ENCODE peak calls at places on chromosomes 2 and 18, in five cellular contexts. H is thoracic aorta, N is mesenchymal stem cell, R is fibroblast of lung, M is pancreas. A is an unnamed sample.

GRCh38 chr2:137223722-137224121 is 458.4 kb downstream of the THSD7B start:
- DNase-seq in N (no peak), M (no peak), H (no peak), R (no peak), A (no peak)

GRCh38 chr18:30358545-30358944 is 684.0 kb downstream of the DSC3 start:
- DNase-seq in N (peak; percentile 60), R (peak; percentile 37), M (no peak), H (no peak), A (no peak)

GRCh38 chr2:120964819-120965218 is 229.2 kb downstream of the GLI2 start:
- DNase-seq in R (peak; percentile 79), H (no peak), M (no peak), N (peak; percentile 26), A (no peak)

GRCh38 chr2:1210352-1210751 is 202.9 kb upstream of the TPO start:
- DNase-seq in H (no peak), M (no peak), R (no peak), N (no peak), A (no peak)

GRCh38 chr2:108575132-108575966 is 41.1 kb downstream of the LIMS1 start:
- DNase-seq in M (no peak), R (peak; percentile 94), H (no peak), N (peak; percentile 86), A (no peak)

GRCh38 chr2:180456811-180457210 is 449.7 kb upstream of the CWC22 start:
- DNase-seq in M (no peak), H (no peak), R (no peak), N (no peak), A (no peak)

GRCh38 chr2:216660496-216660895 is 27.3 kb downstream of the IGFBP2 start:
- DNase-seq in H (no peak), R (no peak), M (no peak), N (no peak), A (no peak)

GRCh38 chr18:3655637-3656050 is 205.7 kb downstream of the TGIF1 start:
- DNase-seq in M (no peak), H (no peak), N (no peak), R (no peak), A (no peak)

GRCh38 chr18:32548688-32549087 is 78.0 kb upstream of the GAREM1 start:
- DNase-seq in N (peak; percentile 11), R (no peak), H (no peak), M (no peak), A (no peak)

GRCh38 chr2:9644021-9644420 is 13.2 kb upstream of the YWHAQ start:
- DNase-seq in M (no peak), N (no peak), H (no peak), R (no peak), A (no peak)

GRCh38 chr2:202035941-202036372 is 2.3 kb downstream of the FZD7 start:
- DNase-seq in H (no peak), M (peak; percentile 24), R (peak; percentile 56), N (no peak), A (peak; percentile 21)

GRCh38 chr2:220998156-220998555 is 573.9 kb downstream of the EPHA4 start:
- DNase-seq in M (no peak), R (no peak), H (no peak), N (no peak), A (no peak)

GRCh38 chr2:234026693-234027254 is 23.7 kb upstream of the SPP2 start:
- DNase-seq in H (no peak), M (no peak), N (no peak), R (no peak), A (no peak)

GRCh38 chr2:669323-669722 is 7.9 kb downstream of the TMEM18 start:
- DNase-seq in R (peak; percentile 71), N (peak; percentile 30), M (no peak), H (no peak), A (no peak)

GRCh38 chr18:21897811-21898210 is 157.2 kb downstream of the MIB1 start:
- DNase-seq in N (peak; percentile 63), R (peak; percentile 25), H (no peak), M (no peak), A (no peak)

GRCh38 chr2:164671664-164672396 is 50.5 kb upstream of the GRB14 start:
- DNase-seq in N (peak; percentile 6), M (no peak), R (peak; percentile 59), H (no peak), A (no peak)

GRCh38 chr2:3427272-3427671 is 47.8 kb downstream of the TRAPPC12 start:
- DNase-seq in H (no peak), M (no peak), N (no peak), R (no peak), A (no peak)

GRCh38 chr2:205758051-205758450 is 75.8 kb downstream of the NRP2 start:
- DNase-seq in N (peak; percentile 90), H (no peak), R (peak; percentile 96), M (no peak), A (no peak)

GRCh38 chr2:70357076-70358071 is 55.5 kb upstream of the FAM136A start:
- DNase-seq in H (no peak), R (peak; percentile 23), N (peak; percentile 4), M (no peak), A (no peak)

GRCh38 chr2:8528863-8529262 is 153.0 kb upstream of the ID2 start:
- DNase-seq in M (no peak), H (no peak), R (no peak), N (no peak), A (no peak)

GRCh38 chr2:226791056-226791486 is 8.5 kb downstream of the IRS1 start:
- DNase-seq in R (peak; percentile 77), H (no peak), M (peak; percentile 49), N (peak; percentile 72), A (no peak)

GRCh38 chr2:226790436-226790835 is 9.2 kb downstream of the IRS1 start:
- DNase-seq in N (no peak), R (no peak), M (no peak), H (no peak), A (no peak)

GRCh38 chr2:226788881-226789485 is 10.6 kb downstream of the IRS1 start:
- DNase-seq in M (no peak), N (no peak), H (no peak), R (no peak), A (no peak)

GRCh38 chr2:226791487-226792081 is 8.0 kb downstream of the IRS1 start:
- DNase-seq in R (peak; percentile 83), M (peak; percentile 94), N (peak; percentile 85), H (peak; percentile 47), A (peak; percentile 94)

GRCh38 chr2:226790006-226790405 is 9.6 kb downstream of the IRS1 start:
- DNase-seq in M (no peak), N (peak; percentile 53), H (no peak), R (no peak), A (no peak)
- H3K4me1 ChIP-seq in M (peaks cover 41% of the 10 kb centered on the region), N (peaks cover 4% of the 10 kb centered on the region), H (peaks cover 58% of the 10 kb centered on the region), R (peaks cover 7% of the 10 kb centered on the region), A (peaks cover 26% of the 10 kb centered on the region)

DNA sequence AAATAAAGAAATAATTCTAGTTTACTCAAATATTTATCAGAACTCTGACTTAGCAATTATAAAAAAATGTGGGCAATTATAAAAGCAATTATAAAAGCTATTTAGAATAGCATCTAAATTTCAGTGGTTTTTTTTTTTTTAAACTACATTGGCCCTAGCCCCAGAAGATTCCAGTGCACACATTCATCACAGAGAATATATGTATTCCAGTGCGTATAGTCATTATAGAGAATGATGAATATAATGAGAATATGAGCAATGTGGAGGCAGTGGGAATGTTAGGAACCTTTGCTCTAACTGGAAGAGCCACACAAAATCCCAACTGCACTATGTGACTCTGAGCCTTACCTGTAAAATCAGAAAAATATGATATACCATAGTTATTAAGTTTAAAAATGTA is 10.5 kb downstream of the MAP3K2 start:
- DNase-seq in N (no peak), H (no peak), R (no peak), M (no peak), A (no peak)
- H3K4me1 ChIP-seq in N (no peaks in the 10 kb centered on the region), H (peaks cover 28% of the 10 kb centered on the region), R (no peaks in the 10 kb centered on the region), M (no peaks in the 10 kb centered on the region), A (no peaks in the 10 kb centered on the region)

GRCh38 chr2:210170442-210171303 is 536 bp downstream of the KANSL1L start:
- DNase-seq in N (peak; percentile 97), M (peak; percentile 98), H (peak; percentile 77), R (peak; percentile 91), A (peak; percentile 98)

GRCh38 chr2:210167227-210167626 is 4.0 kb downstream of the KANSL1L start:
- DNase-seq in M (no peak), N (no peak), R (peak; percentile 69), H (no peak), A (no peak)

GRCh38 chr2:210171309-210172218 is at the start of gene KANSL1L:
- DNase-seq in N (peak; percentile 97), H (peak; percentile 94), M (peak; percentile 100), R (peak; percentile 94), A (peak; percentile 100)

GRCh38 chr2:210172219-210172575 is 988 bp upstream of the KANSL1L start:
- DNase-seq in R (no peak), N (no peak), H (no peak), M (no peak), A (no peak)

DNA sequence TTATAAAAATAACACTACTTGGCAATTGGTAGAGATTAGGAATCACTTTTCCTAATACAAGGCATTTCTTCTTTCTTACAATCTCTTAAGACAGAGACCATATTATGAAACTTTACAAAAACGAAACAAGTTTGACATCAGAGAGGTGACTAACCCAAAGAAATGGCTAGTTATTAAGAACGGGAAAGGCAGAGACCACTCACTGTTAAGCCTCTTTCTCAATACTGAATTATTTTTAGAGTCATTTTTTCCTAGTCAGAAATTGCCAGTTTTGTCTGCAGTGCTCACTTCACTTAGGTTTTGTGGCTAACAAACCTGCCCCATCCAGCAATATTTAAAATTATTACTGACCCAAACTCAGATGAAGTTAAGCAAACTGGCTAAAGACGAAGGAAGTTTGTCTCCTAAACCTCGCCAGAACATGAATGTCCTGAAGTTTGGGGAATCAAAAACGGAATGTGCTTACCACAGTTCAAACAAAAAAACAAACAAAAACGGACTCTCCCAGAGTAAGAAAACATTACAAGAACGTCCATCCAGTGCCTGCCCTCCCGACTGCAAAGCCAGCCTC is 1.3 kb downstream of the KANSL1L start:
- DNase-seq in N (peak; percentile 93), R (peak; percentile 78), M (no peak), H (no peak), A (no peak)
- H3K4me1 ChIP-seq in N (no peaks in the 10 kb centered on the region), R (peaks cover 2% of the 10 kb centered on the region), M (peaks cover 56% of the 10 kb centered on the region), H (peaks cover 43% of the 10 kb centered on the region), A (peaks cover 33% of the 10 kb centered on the region)

GRCh38 chr18:7600528-7601248 is 33.6 kb downstream of the PTPRM start:
- DNase-seq in M (no peak), N (no peak), H (no peak), R (no peak), A (no peak)
- H3K4me1 ChIP-seq in M (peaks cover 1% of the 10 kb centered on the region), N (peaks cover 31% of the 10 kb centered on the region), H (peaks cover 30% of the 10 kb centered on the region), R (no peaks in the 10 kb centered on the region), A (peaks cover 5% of the 10 kb centered on the region)

GRCh38 chr2:149738771-149739170 is 151.2 kb upstream of the MMADHC start:
- DNase-seq in N (no peak), H (no peak), R (peak; percentile 56), M (no peak), A (no peak)
- H3K4me1 ChIP-seq in N (peaks cover 1% of the 10 kb centered on the region), H (peaks cover 18% of the 10 kb centered on the region), R (peaks cover 26% of the 10 kb centered on the region), M (no peaks in the 10 kb centered on the region), A (peaks cover 24% of the 10 kb centered on the region)

A was measured in tibial artery.